ENCODE peak calls at places on chromosome 12, in eight cellular contexts. R is effector CD4-positive, alpha-beta T cell; A is pulmonary artery endothelial cell; U is H1; L is posterior cingulate gyrus; Q is HCT116; Y is NCI-H774; S is RCC 7860. F is an unnamed sample.

GRCh38 chr12:49622501-49623141 is 740 bp upstream of the PRPF40B start:
- DNase-seq in A (no peak), U (peak), R (peak), S (peak), Q (no peak), Y (no peak), L (no peak), F (no peak)

GRCh38 chr12:79637093-79637492 is 53.7 kb downstream of the PAWR start:
- DNase-seq in Y (no peak), L (no peak), S (no peak), Q (no peak), R (no peak), A (no peak), U (no peak), F (no peak)

GRCh38 chr12:75208851-75209781 is 523 bp downstream of the KCNC2 start:
- DNase-seq in S (no peak), L (peak), R (no peak), A (no peak), U (peak), Q (no peak), Y (peak), F (no peak)

GRCh38 chr12:132560831-132561783 is 49.3 kb downstream of the LRCOL1 start:
- DNase-seq in S (peak), Q (peak), Y (peak), U (peak), A (peak), L (peak), R (peak), F (peak)

GRCh38 chr12:24172031-24172772 is 222.7 kb upstream of the SOX5 start:
- DNase-seq in Q (no peak), R (no peak), L (no peak), A (no peak), Y (no peak), U (no peak), S (no peak), F (no peak)

GRCh38 chr12:32431025-32431424 is 31.7 kb downstream of the FGD4 start:
- DNase-seq in S (no peak), R (no peak), Q (no peak), L (no peak), U (no peak), Y (no peak), A (no peak), F (no peak)

GRCh38 chr12:67877697-67878096 is 111.5 kb upstream of the IFNG-AS1 start:
- DNase-seq in Y (no peak), S (no peak), L (no peak), A (no peak), U (no peak), Q (no peak), R (no peak), F (no peak)

GRCh38 chr12:106645465-106646330 is 62.9 kb downstream of the RFX4 start:
- DNase-seq in Y (no peak), R (no peak), A (no peak), Q (no peak), S (no peak), U (no peak), L (no peak), F (no peak)

GRCh38 chr12:88577537-88577936 is 2.7 kb downstream of the KITLG start:
- DNase-seq in R (no peak), U (no peak), Y (peak), Q (peak), L (no peak), S (peak), A (no peak), F (no peak)

GRCh38 chr12:131012279-131013069 is 58.8 kb downstream of the ADGRD1 start:
- DNase-seq in Y (no peak), L (no peak), A (no peak), R (no peak), U (no peak), S (no peak), Q (no peak), F (no peak)

GRCh38 chr12:2649201-2650030 is 145.4 kb upstream of the FKBP4 start:
- DNase-seq in R (no peak), U (no peak), Q (no peak), A (no peak), Y (no peak), L (no peak), S (no peak), F (no peak)

GRCh38 chr12:34340534-34341361 is 318.5 kb downstream of the ALG10 start:
- DNase-seq in Q (no peak), U (no peak), S (no peak), Y (no peak), R (no peak), A (no peak), L (no peak), F (no peak)

GRCh38 chr12:109727746-109728726 is 14.4 kb downstream of the FAM222A start:
- DNase-seq in Y (no peak), S (no peak), Q (no peak), L (no peak), U (no peak), A (no peak), R (no peak), F (no peak)

GRCh38 chr12:38887770-38888169 is 17.6 kb downstream of the CPNE8 start:
- DNase-seq in Q (no peak), R (no peak), Y (no peak), A (no peak), S (no peak), U (no peak), L (no peak), F (no peak)

GRCh38 chr12:128531153-128531552 is 264.2 kb downstream of the TMEM132C start:
- DNase-seq in A (no peak), Y (peak), Q (no peak), U (no peak), S (no peak), L (no peak), R (no peak), F (no peak)

GRCh38 chr12:121637231-121637914 is 11.0 kb downstream of the ORAI1 start:
- DNase-seq in L (no peak), S (no peak), Q (no peak), A (no peak), R (no peak), U (no peak), Y (no peak), F (peak)